ENCODE peak calls at places on chromosome 10, in four cellular contexts. Y, I, U and L are unnamed samples.

GRCh38 chr10:5583525-5584175 is 58.9 kb downstream of the CALML3 start:
- DNase-seq in I (peak; percentile 64), U (peak; percentile 78), Y (peak; percentile 51), L (peak; percentile 77)

GRCh38 chr10:14185501-14186045 is 145.2 kb downstream of the FRMD4A start:
- DNase-seq in U (peak; percentile 40), I (no peak), Y (peak; percentile 24), L (peak; percentile 92)

GRCh38 chr10:110304780-110305421 is at the start of gene SMNDC1:
- DNase-seq in I (peak; percentile 98), U (peak; percentile 85), Y (peak; percentile 99), L (peak; percentile 98)

GRCh38 chr10:14749051-14749809 is 25.5 kb downstream of the FAM107B start:
- DNase-seq in U (no peak), Y (peak; percentile 22), I (no peak), L (no peak)

GRCh38 chr10:13371879-13372470 is 23.9 kb upstream of the SEPHS1 start:
- DNase-seq in U (no peak), Y (peak; percentile 70), I (peak; percentile 28), L (peak; percentile 84)

GRCh38 chr10:37125921-37126320 is 523 bp downstream of the ANKRD30A start:
- DNase-seq in Y (no peak), I (no peak), U (no peak), L (no peak)

GRCh38 chr10:21493841-21494220 is 31.7 kb downstream of the SKIDA1 start:
- DNase-seq in U (no peak), Y (no peak), I (no peak), L (no peak)

GRCh38 chr10:98262571-98262970 is 5.4 kb downstream of the LOXL4 start:
- DNase-seq in Y (no peak), U (no peak), I (peak; percentile 74), L (peak; percentile 56)

GRCh38 chr10:79050896-79051555 is 17.7 kb upstream of the ZMIZ1 start:
- DNase-seq in Y (peak; percentile 1), I (no peak), U (no peak), L (peak; percentile 39)

GRCh38 chr10:101143354-101143648 is 12.2 kb downstream of the TLX1 start:
- DNase-seq in I (no peak), U (no peak), Y (no peak), L (no peak)

GRCh38 chr10:131429141-131429540 is 117.6 kb upstream of the TCERG1L start:
- DNase-seq in I (no peak), Y (no peak), U (no peak), L (no peak)

GRCh38 chr10:114259825-114260224 is 20.8 kb downstream of the VWA2 start:
- DNase-seq in Y (no peak), U (no peak), I (peak; percentile 52), L (no peak)

GRCh38 chr10:43249151-43249961 is 17.5 kb downstream of the RASGEF1A start:
- DNase-seq in I (no peak), Y (no peak), U (no peak), L (no peak)

GRCh38 chr10:73850863-73851461 is 23.4 kb downstream of the CAMK2G start:
- DNase-seq in U (no peak), Y (no peak), I (no peak), L (no peak)

GRCh38 chr10:26755443-26755903 is 58.0 kb downstream of the PDSS1 start:
- DNase-seq in Y (no peak), U (peak; percentile 46), I (no peak), L (peak; percentile 74)

GRCh38 chr10:525565-526315 is 163.7 kb downstream of the DIP2C start:
- DNase-seq in U (no peak), I (no peak), Y (no peak), L (no peak)

GRCh38 chr10:62681211-62681940 is 123.1 kb upstream of the ADO start:
- DNase-seq in I (no peak), U (no peak), Y (no peak), L (peak; percentile 32)

GRCh38 chr10:110420401-110421193 is 77.1 kb upstream of the DUSP5 start:
- DNase-seq in U (no peak), I (no peak), Y (no peak), L (peak; percentile 57)

GRCh38 chr10:5531558-5532230 is 6.9 kb downstream of the CALML3 start:
- DNase-seq in U (no peak), I (no peak), Y (peak; percentile 3), L (no peak)

GRCh38 chr10:91210435-91210834 is 10.0 kb upstream of the PCGF5 start:
- DNase-seq in U (no peak), I (no peak), Y (no peak), L (no peak)
- TF ChIP-seq CTCF in U (no peak), I (no peak), Y (no peak), L (no peak)

DNA sequence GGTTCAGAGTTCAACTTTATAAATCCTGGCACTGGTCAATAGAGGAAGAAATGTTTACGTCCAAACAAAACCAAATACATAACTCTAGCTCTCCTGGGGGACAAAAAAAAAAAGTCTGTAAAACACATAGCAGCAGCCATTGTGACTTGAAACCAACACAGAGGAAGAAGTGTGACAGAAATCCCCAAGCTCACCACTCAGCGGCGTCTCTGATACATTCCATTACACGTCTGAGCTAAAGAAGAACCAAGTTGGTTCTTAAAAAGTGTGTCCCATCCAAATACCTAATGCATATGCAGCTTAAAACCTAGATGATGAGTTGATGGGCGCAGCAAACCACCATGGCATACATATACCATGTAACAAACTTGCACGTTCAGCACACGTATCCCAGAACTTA is 58.3 kb upstream of the NANOS1 start:
- DNase-seq in Y (no peak), I (no peak), U (no peak), L (no peak)
- TF ChIP-seq CTCF in Y (no peak), I (no peak), U (no peak), L (no peak)

GRCh38 chr10:96267234-96267705 is 4.1 kb downstream of the BLNK start:
- DNase-seq in I (no peak), Y (no peak), U (no peak), L (peak; percentile 87)

GRCh38 chr10:96270564-96270963 is 805 bp downstream of the BLNK start:
- DNase-seq in U (no peak), Y (no peak), I (no peak), L (no peak)

GRCh38 chr10:96266118-96266770 is 5.1 kb downstream of the BLNK start:
- DNase-seq in I (no peak), U (no peak), Y (no peak), L (no peak)

GRCh38 chr10:96269438-96270300 is 1.7 kb downstream of the BLNK start:
- DNase-seq in Y (no peak), U (no peak), I (no peak), L (peak; percentile 25)

DNA sequence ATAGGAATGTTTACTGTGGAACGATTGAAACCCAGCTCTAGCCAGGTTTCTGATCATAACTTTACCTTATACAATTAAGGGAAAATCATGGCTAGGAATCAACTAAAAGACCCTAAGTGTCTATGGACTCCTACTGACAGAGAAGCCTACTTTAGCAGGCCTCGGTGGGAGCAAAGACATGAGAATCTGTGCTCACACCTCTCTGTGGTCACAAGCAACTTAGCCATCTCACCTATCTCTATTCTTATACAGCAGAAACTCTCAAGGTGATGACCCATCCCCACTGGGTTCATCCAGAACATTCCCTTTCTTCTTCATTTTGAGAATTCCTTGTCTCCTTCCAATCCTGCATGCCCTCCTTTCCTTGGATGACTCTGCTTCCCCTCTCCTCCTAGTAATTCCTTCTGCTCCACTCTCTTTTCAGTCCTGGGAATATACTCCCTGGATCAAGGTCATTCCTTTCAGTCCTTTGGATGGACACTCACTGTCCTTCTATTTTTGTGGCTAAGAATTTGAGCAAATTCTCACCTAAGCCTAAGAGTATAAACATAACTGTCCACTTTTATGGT is 2.9 kb downstream of the BLNK start:
- DNase-seq in I (no peak), Y (no peak), U (no peak), L (no peak)
- TF ChIP-seq CTCF in I (no peak), Y (no peak), U (no peak), L (no peak)

GRCh38 chr10:123681285-123681684 is 15.1 kb downstream of the GPR26 start:
- DNase-seq in Y (no peak), I (no peak), U (no peak), L (no peak)

GRCh38 chr10:123685260-123685659 is 19.1 kb downstream of the GPR26 start:
- DNase-seq in U (no peak), Y (no peak), I (no peak), L (no peak)

GRCh38 chr10:123683865-123684264 is 17.7 kb downstream of the GPR26 start:
- DNase-seq in Y (no peak), I (no peak), U (no peak), L (no peak)

GRCh38 chr10:123683459-123683858 is 17.3 kb downstream of the GPR26 start:
- DNase-seq in U (no peak), Y (no peak), I (no peak), L (no peak)

DNA sequence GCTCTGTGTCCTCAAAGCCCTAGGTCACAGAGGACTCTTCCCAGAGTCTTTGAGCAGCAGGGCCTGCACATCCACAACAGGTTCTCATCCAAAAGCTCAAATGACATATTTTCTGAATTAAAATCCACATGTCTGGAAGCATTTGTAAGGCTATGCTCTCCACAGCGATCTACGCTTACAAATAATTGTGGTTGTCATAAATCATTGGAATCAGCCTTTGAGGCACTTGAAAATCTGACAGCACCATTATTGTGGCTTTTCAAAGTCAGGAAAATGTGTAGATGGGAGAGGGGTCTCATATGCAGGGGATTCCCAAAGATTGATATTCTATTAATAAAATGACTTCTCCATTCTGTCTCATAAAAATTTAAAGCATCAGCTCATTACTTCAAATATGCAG is 16.3 kb downstream of the GPR26 start:
- DNase-seq in I (no peak), U (no peak), Y (no peak), L (no peak)
- TF ChIP-seq CTCF in I (no peak), U (no peak), Y (no peak), L (no peak)

DNA sequence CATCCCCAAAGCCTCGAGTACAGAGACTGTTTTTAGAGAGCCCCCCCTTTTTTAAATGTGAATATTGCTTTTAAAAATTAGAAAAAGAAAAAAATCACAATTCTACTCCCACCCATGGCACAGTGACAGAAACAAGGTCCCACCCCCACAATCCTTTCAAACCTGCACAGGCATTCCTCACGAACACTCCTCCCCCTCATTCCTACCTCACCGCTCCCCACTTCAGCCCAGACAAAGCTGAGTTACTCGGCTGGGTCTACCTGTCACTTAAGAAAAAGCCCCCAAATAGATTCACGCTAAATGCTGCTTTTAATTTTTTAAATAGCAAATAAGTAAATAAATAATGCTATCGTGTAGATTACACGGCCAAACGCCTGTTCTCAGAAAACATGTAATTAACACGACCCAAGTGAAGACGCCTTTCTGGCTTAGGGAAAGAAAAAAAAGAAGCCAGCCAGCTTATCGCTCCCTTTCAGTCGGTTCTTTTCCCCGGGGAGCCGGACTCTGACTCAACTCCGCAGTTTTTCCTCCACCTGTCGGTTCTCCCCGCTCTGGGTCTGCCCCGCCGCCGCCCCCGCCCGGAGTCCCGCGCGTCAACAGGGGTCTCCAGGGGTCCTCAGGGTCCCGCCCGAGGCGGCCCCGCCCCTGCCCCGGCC is 724 bp downstream of the MPP7 start:
- DNase-seq in Y (no peak), I (no peak), U (no peak), L (peak; percentile 56)
- TF ChIP-seq CTCF in Y (no peak), I (no peak), U (no peak), L (no peak)

GRCh38 chr10:3551761-3552160 is 233.2 kb downstream of the KLF6 start:
- DNase-seq in U (no peak), Y (no peak), I (no peak), L (no peak)
- TF ChIP-seq CTCF in U (no peak), Y (no peak), I (no peak), L (no peak)

GRCh38 chr10:35379226-35380137 is 43.2 kb downstream of the CCNY start:
- DNase-seq in U (no peak), Y (no peak), I (peak; percentile 48), L (peak; percentile 51)
- TF ChIP-seq CTCF in U (peak; percentile 7), Y (no peak), I (peak; percentile 25), L (no peak)

GRCh38 chr10:47152861-47153349 is 147.1 kb upstream of the GDF10 start:
- DNase-seq in Y (no peak), I (no peak), U (no peak), L (peak; percentile 87)
- TF ChIP-seq CTCF in Y (peak; percentile 79), I (peak; percentile 29), U (peak; percentile 44), L (peak; percentile 56)